ENCODE peak calls at places on chromosomes 16 and 17, in four cellular contexts. M is IMR-90, L is GM06990, P is H9. C is an unnamed sample.

GRCh38 chr16:19540241-19540970 is 15.1 kb upstream of the VPS35L start:
- DNase-seq in L (no peak), P (no peak), M (no peak), C (no peak)

GRCh38 chr16:87487361-87487924 is 5.4 kb downstream of the ZCCHC14 start:
- DNase-seq in M (no peak), L (no peak), P (peak; percentile 73), C (no peak)

GRCh38 chr17:44808156-44808555 is 21.9 kb downstream of the GJC1 start:
- DNase-seq in P (no peak), L (no peak), M (no peak), C (no peak)

GRCh38 chr17:67442787-67443624 is 65.9 kb downstream of the PITPNC1 start:
- DNase-seq in P (no peak), M (no peak), L (no peak), C (no peak)

GRCh38 chr16:14325502-14325901 is 254.4 kb downstream of the MRTFB start:
- DNase-seq in M (no peak), L (no peak), P (no peak), C (no peak)

GRCh38 chr16:78310990-78311561 is 211.6 kb downstream of the WWOX start:
- DNase-seq in M (peak; percentile 2), P (peak; percentile 53), L (no peak), C (no peak)

GRCh38 chr17:38361700-38362465 is 10.2 kb downstream of the SOCS7 start:
- DNase-seq in P (no peak), L (no peak), M (no peak), C (no peak)

GRCh38 chr16:55035037-55035436 is 104.4 kb downstream of the IRX5 start:
- DNase-seq in L (no peak), P (peak; percentile 66), M (no peak), C (peak; percentile 48)

GRCh38 chr16:84461504-84462295 is 42.8 kb downstream of the MEAK7 start:
- DNase-seq in P (peak; percentile 26), L (no peak), M (no peak), C (no peak)

GRCh38 chr16:11121909-11122692 is 133.9 kb downstream of the SOCS1 start:
- DNase-seq in M (no peak), L (no peak), P (no peak), C (no peak)

GRCh38 chr16:89923640-89924297 is 627 bp downstream of the TUBB3 start:
- DNase-seq in P (peak; percentile 65), M (no peak), L (no peak), C (no peak)

GRCh38 chr17:16351831-16352230 is 1.4 kb downstream of the CENPV start:
- DNase-seq in L (no peak), M (peak; percentile 75), P (no peak), C (no peak)

GRCh38 chr17:16354585-16354984 is 1.3 kb upstream of the CENPV start:
- DNase-seq in L (peak; percentile 54), M (no peak), P (peak; percentile 54), C (no peak)

GRCh38 chr17:16352303-16352837 is 899 bp downstream of the CENPV start:
- DNase-seq in L (peak; percentile 53), P (peak; percentile 76), M (peak; percentile 30), C (peak; percentile 60)

GRCh38 chr17:16352838-16353701 is at the start of gene CENPV:
- DNase-seq in M (peak; percentile 34), P (peak; percentile 96), L (peak; percentile 83), C (peak; percentile 93)

GRCh38 chr17:16353702-16354174 is 469 bp upstream of the CENPV start:
- DNase-seq in M (no peak), P (no peak), L (no peak), C (no peak)
- TF ChIP-seq CTCF in M (no peak), P (no peak), L (no peak), C (no peak)

GRCh38 chr17:1899403-1900000 is 69.7 kb downstream of the RPA1 start:
- DNase-seq in M (no peak), P (no peak), L (no peak), C (no peak)
- TF ChIP-seq CTCF in M (no peak), P (peak; percentile 26), L (no peak), C (no peak)

GRCh38 chr17:5955764-5956163 is 114.4 kb upstream of the WSCD1 start:
- DNase-seq in M (no peak), L (no peak), P (no peak), C (no peak)

DNA sequence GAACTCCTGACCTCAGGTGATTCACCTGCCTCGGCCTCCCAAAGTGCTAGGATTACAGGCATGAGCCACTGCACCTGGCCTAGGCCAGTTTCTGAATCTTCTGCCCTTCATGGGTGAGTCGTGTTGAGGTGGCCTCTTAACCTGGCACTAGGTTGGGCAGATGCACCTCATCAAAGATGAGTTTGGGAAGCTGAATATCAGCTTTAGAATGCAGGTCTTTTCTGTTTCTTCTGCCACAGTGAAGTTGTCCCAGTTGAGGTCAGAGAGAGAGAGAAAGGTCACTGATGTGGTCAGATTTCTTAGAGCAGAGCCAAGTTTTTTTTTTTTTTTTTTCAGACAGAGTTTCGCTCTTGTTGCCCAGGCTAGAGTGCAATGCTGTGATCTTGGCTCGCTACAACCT is 111.3 kb upstream of the WSCD1 start:
- DNase-seq in L (no peak), P (no peak), M (no peak), C (no peak)
- TF ChIP-seq CTCF in L (no peak), P (no peak), M (no peak), C (no peak)

GRCh38 chr17:48642059-48642842 is 16.1 kb upstream of the HOXB9 start:
- DNase-seq in M (no peak), L (no peak), P (peak; percentile 96), C (peak; percentile 35)
- TF ChIP-seq CTCF in M (no peak), L (no peak), P (peak; percentile 30), C (no peak)

GRCh38 chr16:398551-399277 is 1.7 kb downstream of the NME4 start:
- DNase-seq in M (no peak), L (no peak), P (peak; percentile 73), C (no peak)

GRCh38 chr16:397135-397661 is at the start of gene NME4:
- DNase-seq in P (peak; percentile 66), M (no peak), L (no peak), C (peak; percentile 80)

GRCh38 chr16:399278-400019 is 2.2 kb upstream of the DECR2 start:
- DNase-seq in M (no peak), L (no peak), P (no peak), C (no peak)

GRCh38 chr16:396605-397004 is 394 bp upstream of the NME4 start:
- DNase-seq in P (peak; percentile 80), M (peak; percentile 41), L (no peak), C (peak; percentile 64)

GRCh38 chr16:397736-398332 is 835 bp downstream of the NME4 start:
- DNase-seq in M (peak; percentile 61), P (peak; percentile 92), L (peak; percentile 68), C (peak; percentile 78)
- TF ChIP-seq CTCF in M (peak; percentile 44), P (peak; percentile 35), L (peak; percentile 24), C (no peak)

GRCh38 chr17:80991645-80992076 is at the start of gene CHMP6:
- DNase-seq in P (peak; percentile 77), M (peak; percentile 76), L (peak; percentile 88), C (peak; percentile 96)
- TF ChIP-seq CTCF in P (no peak), M (peak; percentile 33), L (no peak), C (no peak)

GRCh38 chr17:42566873-42567573 is at the start of gene MLX:
- DNase-seq in P (peak; percentile 95), L (peak; percentile 95), M (peak; percentile 85), C (peak; percentile 100)
- TF ChIP-seq CTCF in P (no peak), L (no peak), M (no peak), C (no peak)

GRCh38 chr17:63699638-63700527 is at the start of gene LIMD2:
- DNase-seq in M (no peak), P (peak; percentile 85), L (peak; percentile 85), C (peak; percentile 93)

GRCh38 chr17:63701477-63702222 is 1.7 kb upstream of the LIMD2 start:
- DNase-seq in M (no peak), L (peak; percentile 77), P (no peak), C (peak; percentile 77)

GRCh38 chr17:63702223-63702577 is 2.3 kb upstream of the LIMD2 start:
- DNase-seq in P (no peak), L (no peak), M (no peak), C (peak; percentile 55)

GRCh38 chr17:63698886-63699637 is 863 bp downstream of the LIMD2 start:
- DNase-seq in L (peak; percentile 90), P (peak; percentile 75), M (peak; percentile 29), C (peak; percentile 89)

GRCh38 chr17:63700528-63701441 is 860 bp upstream of the LIMD2 start:
- DNase-seq in L (peak; percentile 78), P (peak; percentile 69), M (peak; percentile 29), C (peak; percentile 85)
- TF ChIP-seq CTCF in L (no peak), P (peak; percentile 45), M (no peak), C (peak; percentile 28)

GRCh38 chr17:73835605-73836004 is 191.4 kb upstream of the SDK2 start:
- DNase-seq in L (no peak), P (no peak), M (no peak), C (no peak)

GRCh38 chr17:73840829-73841228 is 196.6 kb upstream of the SDK2 start:
- DNase-seq in M (no peak), P (no peak), L (no peak), C (no peak)

GRCh38 chr17:73838815-73839214 is 194.6 kb upstream of the SDK2 start:
- DNase-seq in M (no peak), L (no peak), P (no peak), C (no peak)

DNA sequence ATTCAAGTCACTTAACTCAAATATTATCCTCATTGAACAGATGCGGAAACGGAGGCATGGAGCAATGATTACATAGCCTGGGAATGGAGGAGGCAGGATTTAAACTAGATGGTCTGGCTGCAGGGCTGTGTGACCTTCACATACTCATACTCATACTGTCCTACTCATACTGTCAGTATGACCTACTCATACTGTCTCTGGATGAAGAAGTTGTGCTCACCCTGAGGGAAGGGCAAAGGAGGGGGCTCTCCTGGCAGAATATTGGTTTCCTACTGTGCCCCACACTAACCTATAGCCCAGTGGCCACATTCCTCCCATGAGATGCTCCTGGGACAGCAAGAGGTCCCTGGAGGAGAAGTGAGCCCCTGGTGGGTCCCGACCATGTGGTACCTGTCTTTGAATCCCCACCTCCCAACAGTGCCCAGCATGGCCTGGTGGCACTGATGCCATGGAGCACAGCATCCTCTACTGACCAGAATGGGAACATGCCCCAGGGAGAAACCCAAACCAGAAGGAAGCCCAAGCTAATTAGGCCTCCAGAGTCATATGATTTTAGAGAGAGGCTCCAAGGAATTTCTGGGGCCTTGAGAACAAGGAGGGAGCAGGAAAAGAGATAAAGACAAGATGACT is 197.3 kb upstream of the SDK2 start:
- DNase-seq in P (peak; percentile 76), M (no peak), L (no peak), C (no peak)
- TF ChIP-seq CTCF in P (peak; percentile 88), M (no peak), L (peak; percentile 58), C (no peak)

C was measured in GM20000.